ENCODE peak calls at places on chromosomes 3 and 15, in eight cellular contexts. B, K, E, V, O, Y, S and C are unnamed samples.
A peak's percentile ranks its signal among the peaks of the same experiment; 100 is the strongest.

GRCh38 chr3:49930922-49931321 is 1.3 kb upstream of the MON1A start:
- DNase-seq in Y (no peak), V (peak; percentile 72), B (no peak), K (no peak), O (no peak), S (no peak), E (no peak), C (peak; percentile 43)

GRCh38 chr3:123301331-123302184 is 99.8 kb downstream of the SEC22A start:
- DNase-seq in O (peak; percentile 2), V (no peak), B (no peak), Y (no peak), S (peak; percentile 5), K (no peak), E (no peak), C (no peak)

GRCh38 chr15:62456011-62456920 is 291.2 kb upstream of the C2CD4B start:
- DNase-seq in K (no peak), O (no peak), Y (peak; percentile 57), V (no peak), B (no peak), S (no peak), E (no peak), C (no peak)

GRCh38 chr3:72655151-72655551 is 193.1 kb downstream of the SHQ1 start:
- DNase-seq in Y (peak; percentile 50), S (no peak), V (no peak), O (peak; percentile 40), K (no peak), B (no peak), E (peak; percentile 16), C (no peak)

GRCh38 chr3:23739536-23739935 is 66.2 kb upstream of the UBE2E1 start:
- DNase-seq in B (no peak), K (no peak), S (peak; percentile 50), V (no peak), O (peak; percentile 80), E (no peak), Y (peak; percentile 84), C (no peak)

GRCh38 chr15:45118131-45118588 is 4.0 kb downstream of the DUOXA2 start:
- DNase-seq in V (peak; percentile 88), Y (peak; percentile 74), S (peak; percentile 77), O (peak; percentile 88), B (peak; percentile 81), K (peak; percentile 87), E (peak; percentile 81), C (peak; percentile 92)

GRCh38 chr3:45832691-45833090 is 9.2 kb downstream of the LZTFL1 start:
- DNase-seq in V (peak; percentile 62), B (no peak), O (peak; percentile 28), E (no peak), K (no peak), Y (no peak), S (peak; percentile 63), C (no peak)

GRCh38 chr3:71307884-71308697 is 275.4 kb downstream of the FOXP1 start:
- DNase-seq in O (no peak), S (no peak), B (no peak), K (no peak), Y (no peak), V (no peak), E (no peak), C (no peak)

GRCh38 chr15:66830358-66830757 is 128.3 kb downstream of the SMAD6 start:
- DNase-seq in K (peak; percentile 60), O (peak; percentile 66), V (peak; percentile 65), E (no peak), B (peak; percentile 37), Y (peak; percentile 35), S (peak; percentile 86), C (no peak)

GRCh38 chr15:51907136-51907862 is 64.3 kb downstream of the LEO1 start:
- DNase-seq in V (peak; percentile 98), B (no peak), S (peak; percentile 87), E (no peak), O (no peak), Y (peak; percentile 25), K (no peak), C (peak; percentile 23)

GRCh38 chr3:196414469-196414868 is 17.8 kb downstream of the UBXN7 start:
- DNase-seq in B (no peak), E (no peak), K (no peak), V (no peak), Y (peak; percentile 45), O (no peak), S (peak; percentile 43), C (no peak)

GRCh38 chr3:81651139-81651538 is 110.3 kb downstream of the GBE1 start:
- DNase-seq in B (no peak), O (no peak), Y (no peak), S (no peak), V (no peak), K (no peak), E (no peak), C (no peak)

DNA sequence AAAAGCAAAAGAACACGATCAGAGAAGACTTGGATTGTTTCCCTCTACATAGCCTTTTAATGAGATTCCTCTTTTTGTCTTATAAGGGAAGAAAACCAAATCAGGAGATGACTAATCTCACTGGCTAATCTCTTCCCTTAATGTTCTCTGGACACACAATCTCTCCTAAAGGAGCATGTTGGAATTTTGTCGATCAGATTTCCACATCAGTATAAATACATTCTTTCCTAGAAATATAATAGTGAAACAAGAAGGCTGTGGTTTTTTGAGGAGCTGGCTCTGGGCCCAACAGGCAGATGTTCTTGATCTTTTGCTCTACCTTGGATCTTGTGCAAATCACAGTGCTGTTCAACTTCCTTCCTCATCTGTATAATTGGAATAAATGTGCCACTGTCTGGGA is 94.0 kb downstream of the GTPBP8 start:
- DNase-seq in S (peak; percentile 25), E (no peak), Y (peak; percentile 97), B (peak; percentile 11), V (no peak), O (peak; percentile 93), K (no peak), C (no peak)
- H3K4me3 ChIP-seq in S (no peak overlapping the region), E (no peak overlapping the region), Y (no peak overlapping the region), B (no peak overlapping the region), V (no peak overlapping the region), O (no peak overlapping the region), K (no peak overlapping the region), C (no peak overlapping the region)

DNA sequence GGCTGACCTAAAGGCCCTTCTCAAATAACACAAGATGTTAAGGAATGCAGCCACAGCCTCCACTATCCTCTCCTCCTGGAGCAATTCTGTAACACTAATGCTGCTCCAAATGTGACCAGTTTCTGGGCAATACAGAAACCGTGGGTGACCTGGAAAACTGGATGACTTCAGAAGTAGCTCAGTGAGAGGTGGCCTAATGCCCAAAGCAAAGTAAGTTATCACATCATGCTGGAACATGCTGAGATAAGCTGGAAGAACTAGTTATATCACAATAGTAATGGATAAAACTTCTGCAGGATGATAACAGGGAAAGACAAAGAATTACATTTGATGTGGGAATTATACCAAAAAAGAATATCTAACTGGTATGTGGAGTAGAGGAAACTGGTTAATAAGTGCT is 72.0 kb downstream of the DHX30 start:
- DNase-seq in O (no peak), K (no peak), E (no peak), S (peak; percentile 87), V (no peak), Y (no peak), B (no peak), C (no peak)
- H3K4me3 ChIP-seq in O (no peak overlapping the region), K (no peak overlapping the region), E (no peak overlapping the region), S (no peak overlapping the region), V (no peak overlapping the region), Y (no peak overlapping the region), B (no peak overlapping the region), C (no peak overlapping the region)

DNA sequence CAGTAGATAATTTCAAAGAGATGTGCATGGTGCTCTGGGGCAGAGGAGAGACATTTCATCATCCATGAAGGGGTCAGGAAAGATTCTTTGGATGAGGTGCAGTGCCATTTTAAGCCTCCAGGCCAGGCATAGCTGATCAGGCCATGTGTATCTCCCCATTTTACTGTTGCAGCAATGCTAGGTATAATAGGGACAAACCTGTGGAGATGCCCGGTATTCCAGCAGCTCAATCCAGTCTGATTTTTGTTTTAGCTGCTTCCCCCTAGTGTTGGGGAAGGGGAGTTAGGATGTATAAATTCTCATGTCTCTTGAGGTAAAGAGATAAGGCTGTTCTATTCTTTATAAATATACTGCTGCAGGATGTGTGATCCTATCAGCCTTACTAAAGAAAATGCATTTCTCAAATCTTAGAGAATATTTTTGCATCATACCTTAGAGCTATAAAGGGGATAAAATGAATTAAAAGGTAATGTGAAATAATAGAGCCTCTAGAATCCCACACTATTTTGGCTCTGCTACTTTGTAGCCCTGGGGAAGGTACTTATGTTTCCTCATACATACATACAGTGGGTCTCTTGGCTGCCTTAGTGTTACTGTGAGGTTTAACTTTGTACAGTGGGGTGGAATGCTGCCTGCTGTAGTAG is 5.2 kb downstream of the CDV3 start:
- DNase-seq in K (no peak), O (peak; percentile 70), E (no peak), Y (peak; percentile 31), V (peak; percentile 23), B (no peak), S (peak; percentile 57), C (no peak)
- H3K4me3 ChIP-seq in K (no peak overlapping the region), O (peak overlapping the region; percentile 27), E (no peak overlapping the region), Y (no peak overlapping the region), V (no peak overlapping the region), B (no peak overlapping the region), S (no peak overlapping the region), C (no peak overlapping the region)

GRCh38 chr3:184380627-184381260 is 890 bp downstream of the CHRD start:
- DNase-seq in S (no peak), Y (no peak), V (no peak), O (no peak), B (no peak), E (peak; percentile 48), K (no peak), C (no peak)

GRCh38 chr3:184382326-184383032 is 2.6 kb downstream of the CHRD start:
- DNase-seq in B (no peak), O (no peak), S (no peak), Y (no peak), V (no peak), K (no peak), E (no peak), C (no peak)

GRCh38 chr3:184380210-184380626 is 364 bp downstream of the CHRD start:
- DNase-seq in Y (peak; percentile 12), V (no peak), S (no peak), K (peak; percentile 69), O (no peak), E (peak; percentile 87), B (peak; percentile 80), C (peak; percentile 55)

GRCh38 chr3:184383033-184383740 is 3.3 kb downstream of the CHRD start:
- DNase-seq in O (no peak), E (no peak), S (no peak), V (no peak), K (no peak), B (no peak), Y (no peak), C (no peak)

DNA sequence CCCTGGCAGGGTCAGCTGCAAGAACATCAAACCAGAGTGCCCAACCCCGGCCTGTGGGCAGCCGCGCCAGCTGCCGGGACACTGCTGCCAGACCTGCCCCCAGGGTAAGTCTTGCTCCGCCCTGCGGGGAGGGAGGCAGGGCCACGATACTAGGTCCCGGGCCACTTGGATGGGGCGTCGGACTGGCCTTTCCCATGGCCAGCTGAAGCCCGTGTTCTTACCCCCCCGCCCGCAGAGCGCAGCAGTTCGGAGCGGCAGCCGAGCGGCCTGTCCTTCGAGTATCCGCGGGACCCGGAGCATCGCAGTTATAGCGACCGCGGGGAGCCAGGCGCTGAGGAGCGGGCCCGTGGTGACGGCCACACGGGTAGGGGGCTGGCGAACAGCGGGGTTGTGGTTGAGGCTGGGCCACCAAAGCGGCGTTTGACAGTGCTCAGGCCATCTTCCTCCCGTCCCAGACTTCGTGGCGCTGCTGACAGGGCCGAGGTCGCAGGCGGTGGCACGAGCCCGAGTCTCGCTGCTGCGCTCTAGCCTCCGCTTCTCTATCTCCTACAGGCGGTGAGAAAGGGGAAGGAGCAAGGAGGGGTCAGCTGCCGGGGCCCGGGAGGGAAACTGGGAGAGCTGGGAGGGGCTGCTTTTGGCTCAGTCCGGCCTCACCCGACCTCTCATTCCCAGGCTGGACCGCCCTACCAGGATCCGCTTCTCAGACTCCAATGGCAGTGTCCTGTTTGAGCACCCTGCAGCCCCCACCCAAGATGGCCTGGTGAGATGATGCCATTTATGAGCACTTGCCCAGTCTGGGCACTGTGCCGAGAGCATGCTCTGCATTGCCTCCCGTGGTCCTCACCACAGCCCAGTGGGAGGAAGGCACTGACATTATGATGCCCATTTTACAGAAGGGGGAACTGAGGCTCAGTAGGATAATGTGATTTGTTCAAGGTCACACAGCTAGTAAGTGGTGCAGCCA is 1.7 kb downstream of the CHRD start:
- DNase-seq in B (peak; percentile 65), K (peak; percentile 61), E (no peak), Y (no peak), V (no peak), S (no peak), O (no peak), C (no peak)
- H3K4me3 ChIP-seq in B (peak overlapping the region; percentile 52), K (peak overlapping the region; percentile 87), E (peak overlapping the region; percentile 67), Y (no peak overlapping the region), V (peak overlapping the region; percentile 33), S (no peak overlapping the region), O (no peak overlapping the region), C (no peak overlapping the region)